ENCODE peak calls at places on chromosomes 12 and 14, in seven cellular contexts. E is A549, B is K562, S is SK-N-SH, G is GM12878, T is HCT116, Z is HepG2. J is an unnamed sample.
A peak's percentile ranks its signal among the peaks of the same experiment; 100 is the strongest.

GRCh38 chr14:62696261-62696968 is 348.8 kb downstream of the KCNH5 start:
- DNase-seq in E (no peak), B (no peak), S (no peak), G (no peak), T (no peak), Z (peak; percentile 61), J (no peak)

GRCh38 chr12:67019070-67019469 is 250.1 kb upstream of the CAND1 start:
- DNase-seq in E (no peak), B (no peak), S (no peak), G (no peak), T (no peak), Z (no peak), J (no peak)

GRCh38 chr12:67632005-67632404 is 16.5 kb upstream of the DYRK2 start:
- DNase-seq in E (no peak), B (no peak), S (no peak), G (no peak), T (no peak), Z (no peak), J (no peak)

GRCh38 chr12:44839785-44840184 is 36.3 kb downstream of the NELL2 start:
- DNase-seq in E (no peak), B (no peak), S (no peak), G (no peak), T (no peak), Z (no peak), J (no peak)

GRCh38 chr14:35339761-35340406 is 47.7 kb downstream of the PSMA6 start:
- DNase-seq in E (no peak), B (no peak), S (no peak), G (no peak), T (no peak), Z (no peak), J (no peak)

GRCh38 chr14:64454671-64455070 is 10.6 kb upstream of the AKAP5 start:
- DNase-seq in E (no peak), B (no peak), S (no peak), G (no peak), T (no peak), Z (no peak), J (no peak)

GRCh38 chr12:32357601-32358249 is 41.6 kb upstream of the FGD4 start:
- DNase-seq in E (no peak), B (no peak), S (no peak), G (no peak), T (no peak), Z (no peak), J (no peak)

GRCh38 chr12:23482571-23482970 is 466.9 kb downstream of the SOX5 start:
- DNase-seq in E (no peak), B (no peak), S (no peak), G (no peak), T (no peak), Z (no peak), J (no peak)

GRCh38 chr14:34364201-34364600 is 97.8 kb downstream of the SPTSSA start:
- DNase-seq in E (no peak), B (no peak), S (no peak), G (no peak), T (no peak), Z (no peak), J (no peak)

GRCh38 chr12:55743131-55743921 is 404 bp downstream of the GDF11 start:
- DNase-seq in E (peak; percentile 82), B (no peak), S (peak; percentile 91), G (no peak), T (no peak), Z (no peak), J (no peak)

GRCh38 chr14:67335781-67336180 is 23.8 kb downstream of the ATP6V1D start:
- DNase-seq in E (peak; percentile 60), B (peak; percentile 7), S (peak; percentile 27), G (no peak), T (peak; percentile 36), Z (peak; percentile 56), J (no peak)

GRCh38 chr12:115998119-115998633 is 279.3 kb downstream of the MED13L start:
- DNase-seq in E (peak; percentile 56), B (peak; percentile 31), S (peak; percentile 27), G (no peak), T (peak; percentile 32), Z (peak; percentile 24), J (peak; percentile 8)

GRCh38 chr12:108327621-108328371 is 11.3 kb downstream of the CMKLR1 start:
- DNase-seq in E (no peak), B (no peak), S (no peak), G (no peak), T (no peak), Z (no peak), J (no peak)

GRCh38 chr12:77584860-77585259 is 245.8 kb upstream of the NAV3 start:
- DNase-seq in E (no peak), B (no peak), S (no peak), G (no peak), T (no peak), Z (no peak), J (no peak)

GRCh38 chr12:57152408-57153038 is 5.1 kb upstream of the LRP1-AS start:
- DNase-seq in E (no peak), B (no peak), S (no peak), G (no peak), T (no peak), Z (no peak), J (no peak)

GRCh38 chr14:92105845-92106094 is 612 bp downstream of the ATXN3 start:
- DNase-seq in E (peak; percentile 46), B (no peak), S (no peak), G (no peak), T (no peak), Z (peak; percentile 5), J (no peak)

GRCh38 chr14:96997996-96998395 is 200.8 kb downstream of the VRK1 start:
- DNase-seq in E (no peak), B (no peak), S (no peak), G (no peak), T (no peak), Z (no peak), J (no peak)

GRCh38 chr12:10304161-10304574 is 3.5 kb upstream of the KLRD1 start:
- DNase-seq in E (no peak), B (no peak), S (no peak), G (no peak), T (no peak), Z (no peak), J (no peak)

GRCh38 chr12:88947486-88948043 is 367.3 kb upstream of the KITLG start:
- DNase-seq in E (no peak), B (no peak), S (no peak), G (no peak), T (no peak), Z (no peak), J (no peak)

GRCh38 chr14:52241102-52241793 is 26.2 kb upstream of the PTGDR start:
- DNase-seq in E (no peak), B (no peak), S (no peak), G (no peak), T (no peak), Z (no peak), J (no peak)

GRCh38 chr14:73752297-73752992 is 38.3 kb upstream of the PNMA1 start:
- DNase-seq in E (peak; percentile 53), B (no peak), S (peak; percentile 76), G (no peak), T (no peak), Z (no peak), J (no peak)

GRCh38 chr12:112199136-112199535 is 73.8 kb downstream of the TRAFD1 start:
- DNase-seq in E (no peak), B (no peak), S (no peak), G (no peak), T (no peak), Z (no peak), J (no peak)

GRCh38 chr14:105489607-105490317 is 1.3 kb upstream of the TEDC1 start:
- DNase-seq in E (peak; percentile 95), B (peak; percentile 64), S (peak; percentile 79), G (peak; percentile 55), T (peak; percentile 85), Z (peak; percentile 82), J (no peak)
- H3K4me1 ChIP-seq in E (peaks cover 46% of the 10 kb centered on the region), B (peaks cover 6% of the 10 kb centered on the region), S (peaks cover 9% of the 10 kb centered on the region), G (peaks cover 28% of the 10 kb centered on the region), T (peaks cover 54% of the 10 kb centered on the region), Z (peaks cover 68% of the 10 kb centered on the region), J (peaks cover 19% of the 10 kb centered on the region)

DNA sequence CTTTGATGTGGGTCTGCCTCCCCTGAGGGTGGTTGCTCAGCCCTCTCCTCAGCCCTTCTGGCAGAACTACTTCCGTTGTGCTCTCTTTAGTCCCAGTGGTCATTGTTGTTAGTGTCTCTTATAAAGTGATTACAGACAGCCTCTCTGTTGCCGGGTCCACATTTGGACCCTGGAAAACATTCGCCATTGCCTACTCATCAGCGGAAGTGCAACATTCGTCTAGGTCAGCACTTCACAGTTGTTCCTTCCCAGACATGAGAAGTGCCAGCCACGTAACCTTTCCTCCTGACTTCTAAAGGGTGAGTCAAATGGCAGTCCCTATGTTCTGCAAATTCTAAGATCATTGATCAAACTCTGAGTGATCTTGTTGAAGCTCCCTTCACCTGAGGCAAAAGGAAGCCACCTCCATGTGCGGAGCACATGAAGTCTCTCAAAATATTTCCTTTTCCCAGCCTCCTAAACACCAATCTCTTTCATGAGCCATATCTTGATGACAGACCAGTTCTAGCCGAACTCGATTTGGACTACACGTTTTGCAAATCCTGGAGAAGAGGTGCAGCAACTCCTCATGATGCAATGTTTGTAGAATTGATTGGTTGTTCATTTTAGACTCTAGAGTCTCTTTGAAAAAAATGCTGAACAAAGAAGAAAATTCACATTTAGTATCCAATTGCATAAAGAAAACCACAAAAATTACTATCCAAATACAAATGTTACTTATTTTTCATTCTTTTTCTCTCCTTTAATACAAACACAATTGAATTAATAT is 163.8 kb downstream of the RPL10L start:
- DNase-seq in E (no peak), B (no peak), S (no peak), G (no peak), T (no peak), Z (no peak), J (no peak)
- H3K9me3 ChIP-seq in E (no peaks in the 10 kb centered on the region), B (no peaks in the 10 kb centered on the region), S (no peaks in the 10 kb centered on the region), G (no peaks in the 10 kb centered on the region), T (no peaks in the 10 kb centered on the region), Z (peaks cover 39% of the 10 kb centered on the region), J (no peaks in the 10 kb centered on the region)

GRCh38 chr12:65946821-65947220 is 122.5 kb downstream of the HMGA2 start:
- DNase-seq in E (no peak), B (no peak), S (no peak), G (no peak), T (no peak), Z (no peak), J (no peak)
- TF ChIP-seq REST in E (no peak), B (no peak), S (no peak), G (no peak), T (no peak), Z (no peak), J (no peak)

GRCh38 chr12:45934956-45935355 is 55.4 kb downstream of the SCAF11 start:
- DNase-seq in E (no peak), B (no peak), S (no peak), G (no peak), T (no peak), Z (no peak), J (no peak)

GRCh38 chr12:45933504-45933903 is 56.9 kb downstream of the SCAF11 start:
- DNase-seq in E (no peak), B (no peak), S (no peak), G (no peak), T (no peak), Z (no peak), J (no peak)

GRCh38 chr12:45928309-45928708 is 62.1 kb downstream of the SCAF11 start:
- DNase-seq in E (no peak), B (no peak), S (no peak), G (no peak), T (no peak), Z (no peak), J (no peak)

DNA sequence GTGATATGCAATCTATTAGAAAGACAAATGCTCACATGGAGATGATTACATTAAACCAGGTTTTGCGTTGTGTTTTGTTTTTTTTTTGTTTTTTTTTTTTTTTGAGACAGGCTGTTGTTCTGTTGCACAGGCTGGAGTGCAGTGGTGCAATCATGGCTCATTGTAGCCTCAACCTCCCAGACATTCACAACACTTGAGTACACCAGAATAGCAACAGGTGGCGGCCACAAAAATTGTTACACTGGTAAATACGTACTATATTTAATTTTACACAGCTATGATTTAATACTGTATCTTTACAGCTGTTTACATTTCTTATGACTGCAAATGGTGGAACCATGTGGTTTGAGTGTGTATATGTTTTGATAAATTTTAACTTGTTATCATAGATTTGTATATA is 60.0 kb downstream of the SCAF11 start:
- DNase-seq in E (no peak), B (no peak), S (no peak), G (no peak), T (no peak), Z (no peak), J (no peak)
- H3K4me1 ChIP-seq in E (no peaks in the 10 kb centered on the region), B (no peaks in the 10 kb centered on the region), S (peaks cover 4% of the 10 kb centered on the region), G (no peaks in the 10 kb centered on the region), T (no peaks in the 10 kb centered on the region), Z (no peaks in the 10 kb centered on the region), J (no peaks in the 10 kb centered on the region)